ENCODE peak calls at places on chromosome 11, in seven cellular contexts. E is GM23248; N is aorta; V is PC-3; Z is WERI-Rb-1; X is CD8-positive, alpha-beta memory T cell; Y is stomach. A is an unnamed sample. For H3K27me3, the result is how much of the 10 kb centered on the place peaks cover.

GRCh38 chr11:61587541-61587941 is 6.7 kb upstream of the SYT7 start:
- DNase-seq in E (peak), N (no peak), V (peak), Z (no peak), X (peak), Y (peak), A (peak)

GRCh38 chr11:67400942-67401494 is 640 bp downstream of the PPP1CA start:
- DNase-seq in E (peak), N (no peak), V (no peak), Z (no peak), X (no peak), Y (no peak), A (no peak)

GRCh38 chr11:104846216-104846615 is 52.0 kb downstream of the CASP12 start:
- DNase-seq in E (no peak), N (no peak), V (no peak), Z (no peak), X (no peak), Y (no peak), A (no peak)

GRCh38 chr11:9972917-9973504 is 309.1 kb downstream of the SWAP70 start:
- DNase-seq in E (peak), N (no peak), V (peak), Z (no peak), X (no peak), Y (no peak), A (no peak)

GRCh38 chr11:46277623-46278386 is at the start of gene CREB3L1:
- DNase-seq in E (peak), N (peak), V (no peak), Z (no peak), X (no peak), Y (peak), A (no peak)

GRCh38 chr11:61187505-61188130 is 15.7 kb upstream of the PGA3 start:
- DNase-seq in E (peak), N (peak), V (peak), Z (peak), X (peak), Y (peak), A (peak)

GRCh38 chr11:13644997-13645667 is 23.3 kb upstream of the FAR1 start:
- DNase-seq in E (no peak), N (no peak), V (peak), Z (no peak), X (no peak), Y (no peak), A (no peak)

GRCh38 chr11:101022256-101022655 is 107.4 kb downstream of the PGR start:
- DNase-seq in E (no peak), N (no peak), V (no peak), Z (no peak), X (no peak), Y (no peak), A (no peak)

GRCh38 chr11:130522284-130522961 is 74.0 kb downstream of the ADAMTS15 start:
- DNase-seq in E (peak), N (peak), V (peak), Z (peak), X (no peak), Y (peak), A (peak)

GRCh38 chr11:93740031-93740801 is 1.1 kb downstream of the TAF1D start:
- DNase-seq in E (peak), N (no peak), V (peak), Z (peak), X (peak), Y (no peak), A (peak)

GRCh38 chr11:9550209-9550628 is 23.3 kb upstream of the WEE1 start:
- DNase-seq in E (no peak), N (no peak), V (no peak), Z (no peak), X (no peak), Y (no peak), A (no peak)

GRCh38 chr11:12001152-12001551 is 7.3 kb downstream of the DKK3 start:
- DNase-seq in E (no peak), N (no peak), V (no peak), Z (no peak), X (no peak), Y (no peak), A (no peak)

GRCh38 chr11:57474017-57474750 is 13.9 kb downstream of the RTN4RL2 start:
- DNase-seq in E (peak), N (no peak), V (no peak), Z (no peak), X (peak), Y (no peak), A (no peak)

GRCh38 chr11:126191379-126192073 is 19.9 kb downstream of the RPUSD4 start:
- DNase-seq in E (no peak), N (no peak), V (no peak), Z (no peak), X (no peak), Y (no peak), A (no peak)

GRCh38 chr11:49995559-49995958 is 13.2 kb upstream of the OR4C12 start:
- DNase-seq in E (peak), N (no peak), V (peak), Z (peak), X (no peak), Y (no peak), A (no peak)

GRCh38 chr11:117513666-117514065 is 186.0 kb downstream of the CEP164 start:
- DNase-seq in E (no peak), N (no peak), V (no peak), Z (no peak), X (no peak), Y (no peak), A (no peak)

GRCh38 chr11:95508219-95508880 is 277.3 kb upstream of the SESN3 start:
- DNase-seq in E (no peak), N (no peak), V (no peak), Z (no peak), X (no peak), Y (no peak), A (no peak)

GRCh38 chr11:128929468-128929867 is 13.2 kb downstream of the TP53AIP1 start:
- DNase-seq in E (no peak), N (peak), V (no peak), Z (no peak), X (no peak), Y (no peak), A (no peak)
- H3K27ac ChIP-seq in E (no peak), N (no peak), V (no peak), Z (no peak), X (no peak), Y (no peak), A (no peak)

GRCh38 chr11:65459552-65459951 is 37.0 kb downstream of the NEAT1 start:
- DNase-seq in E (no peak), N (peak), V (no peak), Z (no peak), X (peak), Y (no peak), A (no peak)

GRCh38 chr11:65454696-65455456 is 32.3 kb downstream of the NEAT1 start:
- DNase-seq in E (peak), N (peak), V (peak), Z (no peak), X (peak), Y (peak), A (peak)

GRCh38 chr11:65456418-65456817 is 33.8 kb downstream of the NEAT1 start:
- DNase-seq in E (peak), N (no peak), V (peak), Z (no peak), X (no peak), Y (no peak), A (no peak)

GRCh38 chr11:65452806-65453490 is 30.4 kb downstream of the NEAT1 start:
- DNase-seq in E (peak), N (no peak), V (peak), Z (no peak), X (peak), Y (no peak), A (no peak)

DNA sequence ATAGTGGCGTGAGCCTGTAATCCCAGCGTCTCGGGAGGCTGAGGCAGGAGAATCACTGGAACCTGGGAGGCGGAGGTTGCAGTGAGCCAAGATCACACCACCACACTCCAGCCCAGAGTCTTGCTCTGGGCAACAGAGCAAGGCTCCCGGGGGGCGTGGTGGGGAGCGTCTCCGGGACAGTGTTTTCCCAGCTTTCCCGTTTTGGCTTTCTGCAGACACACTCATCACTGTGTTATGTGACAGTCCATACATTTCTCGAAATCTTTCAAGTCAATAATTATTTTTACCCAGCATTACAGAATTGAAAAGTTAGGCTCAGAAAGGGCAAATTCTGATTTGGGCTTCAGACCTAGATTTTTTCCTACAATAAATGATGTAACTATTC is 31.7 kb downstream of the NEAT1 start:
- DNase-seq in E (peak), N (no peak), V (peak), Z (no peak), X (peak), Y (no peak), A (no peak)
- H3K27me3 ChIP-seq in E (under half), N (under half), V (under half), Z (under half), X (under half), Y (under half), A (under half)

GRCh38 chr11:76639621-76640020 is 30.9 kb downstream of the LRRC32 start:
- DNase-seq in E (no peak), N (no peak), V (no peak), Z (no peak), X (no peak), Y (no peak), A (no peak)

GRCh38 chr11:76638267-76639197 is 32.0 kb downstream of the LRRC32 start:
- DNase-seq in E (no peak), N (no peak), V (no peak), Z (no peak), X (no peak), Y (no peak), A (no peak)

GRCh38 chr11:76642341-76642740 is 28.2 kb downstream of the LRRC32 start:
- DNase-seq in E (no peak), N (no peak), V (no peak), Z (no peak), X (no peak), Y (no peak), A (no peak)

GRCh38 chr11:76641905-76642304 is 28.6 kb downstream of the LRRC32 start:
- DNase-seq in E (no peak), N (no peak), V (no peak), Z (no peak), X (no peak), Y (no peak), A (no peak)

GRCh38 chr11:76640540-76640939 is 30.0 kb downstream of the LRRC32 start:
- DNase-seq in E (no peak), N (no peak), V (no peak), Z (no peak), X (no peak), Y (no peak), A (no peak)
- H3K27ac ChIP-seq in E (no peak), N (no peak), V (no peak), Z (no peak), X (no peak), Y (no peak), A (no peak)

DNA sequence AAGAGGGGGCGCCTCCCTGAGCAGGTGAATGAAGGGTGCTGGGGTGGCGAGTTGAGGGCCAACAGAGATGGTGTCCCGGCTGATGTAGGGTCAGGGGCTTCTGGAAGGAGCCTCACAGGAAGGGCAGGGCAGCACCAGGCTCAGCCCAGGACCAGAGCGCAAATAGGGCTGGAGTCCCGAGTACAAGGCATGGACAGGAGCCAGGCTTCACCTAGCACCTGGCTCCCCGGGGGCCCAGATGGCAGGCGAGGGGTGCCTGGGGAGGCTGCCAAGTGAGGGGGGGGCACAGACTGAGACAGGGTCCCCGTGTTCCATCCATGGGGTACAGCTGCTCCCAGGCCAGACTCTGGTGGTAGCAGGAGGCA is 105.8 kb downstream of the KCNQ1 start:
- DNase-seq in E (no peak), N (peak), V (no peak), Z (no peak), X (no peak), Y (no peak), A (no peak)
- H3K27me3 ChIP-seq in E (under half), N (under half), V (under half), Z (under half), X (under half), Y (under half), A (under half)

GRCh38 chr11:81578571-81578970 is 1155.1 kb downstream of the FAM181B start:
- DNase-seq in E (no peak), N (no peak), V (no peak), Z (no peak), X (no peak), Y (no peak), A (no peak)
- H3K27ac ChIP-seq in E (no peak), N (no peak), V (no peak), Z (no peak), X (no peak), Y (no peak), A (no peak)

DNA sequence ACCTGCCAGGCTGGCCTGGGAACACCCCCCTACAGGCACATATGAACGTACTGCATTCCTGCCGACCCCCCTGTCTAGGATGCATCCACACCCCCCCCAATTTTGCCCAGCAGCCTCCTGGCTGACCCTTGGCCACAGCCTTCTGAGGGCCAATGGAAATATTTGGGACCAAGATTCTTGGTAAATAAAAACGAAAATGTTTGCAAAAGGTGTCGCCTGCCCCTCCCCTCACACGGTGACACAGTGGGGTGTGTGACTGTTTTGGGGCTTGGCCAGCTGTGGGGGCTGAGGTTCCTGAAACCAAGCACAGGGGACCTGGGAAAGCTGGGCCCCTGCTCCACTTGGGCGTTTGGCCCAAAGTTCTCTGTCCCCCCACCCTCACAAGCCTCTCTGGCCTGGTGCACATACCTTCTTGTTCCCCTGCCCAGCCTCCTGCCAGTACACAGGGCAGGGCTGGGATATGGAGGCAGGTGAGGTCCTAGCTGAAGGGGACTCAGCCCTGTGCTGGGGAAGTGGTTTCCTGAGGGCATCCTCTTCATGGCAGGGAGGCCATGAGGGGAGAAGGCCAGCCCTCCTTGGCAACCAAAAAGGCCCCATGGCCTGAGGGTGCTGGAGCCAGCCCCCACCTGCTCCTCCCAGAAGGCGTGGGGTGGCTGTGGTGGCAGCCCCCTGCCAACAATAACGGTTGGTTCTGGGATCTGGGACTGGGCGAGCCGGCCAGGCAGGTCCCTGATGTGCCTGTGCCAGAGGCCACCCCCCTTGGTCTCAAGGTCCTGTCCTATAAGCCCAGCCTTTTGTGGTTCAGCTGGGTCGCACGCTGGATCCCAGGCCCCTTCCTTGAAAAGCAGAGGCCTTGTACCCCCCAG is 2.1 kb upstream of the CRACR2B start:
- DNase-seq in E (no peak), N (no peak), V (peak), Z (no peak), X (no peak), Y (peak), A (no peak)
- H3K27me3 ChIP-seq in E (under half), N (under half), V (under half), Z (under half), X (under half), Y (half or more), A (under half)

GRCh38 chr11:2763939-2764338 is 64.1 kb upstream of the KCNQ1OT1 start:
- DNase-seq in E (no peak), N (no peak), V (no peak), Z (no peak), X (no peak), Y (no peak), A (no peak)
- H3K27ac ChIP-seq in E (no peak), N (no peak), V (no peak), Z (no peak), X (no peak), Y (no peak), A (no peak)